ENCODE peak calls at places on chromosomes 4 and X, in seven cellular contexts. Z, B, S, U, W, I and C are unnamed samples.

GRCh38 chr4:104571341-104571740 is 76.6 kb upstream of the CXXC4 start:
- DNase-seq in U (no peak), W (no peak), I (no peak), Z (no peak), S (no peak), B (no peak), C (no peak)

GRCh38 chr4:89316187-89316586 is 8.6 kb upstream of the GPRIN3 start:
- DNase-seq in I (no peak), Z (no peak), B (no peak), W (no peak), S (no peak), U (no peak), C (no peak)

GRCh38 chrX:130386408-130386808 is 934 bp upstream of the GPR119 start:
- DNase-seq in U (no peak), S (no peak), B (no peak), I (no peak), Z (no peak), W (no peak), C (no peak)

GRCh38 chr4:122539861-122540465 is 80.9 kb downstream of the IL21 start:
- DNase-seq in Z (no peak), U (no peak), I (no peak), B (no peak), S (no peak), W (no peak), C (no peak)

GRCh38 chr4:129138762-129139496 is 43.0 kb downstream of the C4orf33 start:
- DNase-seq in S (no peak), U (no peak), Z (no peak), B (no peak), W (no peak), I (no peak), C (no peak)

GRCh38 chr4:82901129-82901718 is 689 bp downstream of the THAP9 start:
- DNase-seq in W (no peak), I (no peak), B (no peak), Z (no peak), U (no peak), S (no peak), C (no peak)

GRCh38 chr4:138542191-138542771 is 300.1 kb upstream of the SLC7A11 start:
- DNase-seq in B (no peak), Z (no peak), W (no peak), S (no peak), U (no peak), I (no peak), C (no peak)

GRCh38 chrX:120315776-120316175 is 4.5 kb upstream of the TMEM255A start:
- DNase-seq in Z (no peak), I (no peak), U (no peak), W (no peak), B (no peak), S (no peak), C (no peak)

GRCh38 chr4:117773067-117773946 is 261.0 kb upstream of the NDST3 start:
- DNase-seq in I (no peak), S (no peak), B (no peak), Z (no peak), U (no peak), W (peak), C (no peak)